ENCODE peak calls at places on chromosomes 7 and 10, in five cellular contexts. Y, U, E, L and A are unnamed samples. For H3K27me3, the result is how much of the 10 kb centered on the place peaks cover.

GRCh38 chr7:151339651-151340377 is 1.8 kb upstream of the NUB1 start:
- DNase-seq in L (no peak), U (no peak), E (peak), Y (no peak), A (no peak)

GRCh38 chr7:153550173-153550572 is 502.0 kb upstream of the DPP6 start:
- DNase-seq in L (no peak), U (no peak), Y (no peak), E (no peak), A (no peak)

GRCh38 chr7:46939558-46939957 is 642.4 kb downstream of the TNS3 start:
- DNase-seq in E (no peak), U (no peak), L (no peak), Y (no peak), A (no peak)

GRCh38 chr10:28947209-28947608 is 269.9 kb downstream of the BAMBI start:
- DNase-seq in U (peak), E (no peak), L (peak), Y (no peak), A (peak)

GRCh38 chr7:112930787-112931186 is 140.6 kb upstream of the TMEM168 start:
- DNase-seq in U (peak), Y (no peak), E (no peak), L (no peak), A (no peak)

GRCh38 chr10:132164801-132165278 is 21.9 kb upstream of the DPYSL4 start:
- DNase-seq in L (no peak), U (no peak), E (no peak), Y (no peak), A (no peak)

GRCh38 chr7:84637568-84638338 is 443.2 kb upstream of the SEMA3A start:
- DNase-seq in U (peak), E (no peak), Y (no peak), L (no peak), A (no peak)

GRCh38 chr10:5595591-5596590 is 70.5 kb downstream of the ASB13 start:
- DNase-seq in Y (no peak), E (no peak), L (no peak), U (peak), A (no peak)

GRCh38 chr7:71132521-71133231 is 732 bp downstream of the GALNT17 start:
- DNase-seq in E (no peak), U (no peak), Y (no peak), L (no peak), A (no peak)

GRCh38 chr7:155131090-155131489 is 61.0 kb downstream of the HTR5A start:
- DNase-seq in E (no peak), L (no peak), U (no peak), Y (no peak), A (no peak)

GRCh38 chr7:137687556-137688280 is 159.1 kb downstream of the DGKI start:
- DNase-seq in E (no peak), L (no peak), Y (no peak), U (peak), A (no peak)

GRCh38 chr10:31318854-31319601 is at the start of gene ZEB1:
- DNase-seq in E (peak), U (peak), L (peak), Y (peak), A (peak)

GRCh38 chr7:150940446-150941102 is 37.5 kb downstream of the KCNH2 start:
- DNase-seq in L (no peak), E (no peak), U (no peak), Y (no peak), A (no peak)

GRCh38 chr7:117323877-117324699 is 1.2 kb upstream of the WNT2 start:
- DNase-seq in L (peak), U (peak), E (no peak), Y (no peak), A (peak)

GRCh38 chr10:89888647-89889046 is 187.3 kb downstream of the KIF20B start:
- DNase-seq in E (no peak), Y (no peak), U (no peak), L (peak), A (no peak)

GRCh38 chr10:46288601-46289206 is 1.9 kb downstream of the ANTXRL start:
- DNase-seq in L (no peak), Y (no peak), E (no peak), U (no peak), A (no peak)

GRCh38 chr10:103870503-103870902 is 15.1 kb upstream of the SH3PXD2A start:
- DNase-seq in U (peak), L (no peak), E (no peak), Y (no peak), A (no peak)

GRCh38 chr7:105760549-105761447 is 115.6 kb downstream of the ATXN7L1 start:
- DNase-seq in E (peak), U (peak), Y (peak), L (no peak), A (no peak)

GRCh38 chr7:141014091-141014490 is 661 bp downstream of the MRPS33 start:
- DNase-seq in E (no peak), L (no peak), Y (no peak), U (peak), A (no peak)

GRCh38 chr10:43136995-43137700 is 1.1 kb upstream of the CSGALNACT2 start:
- DNase-seq in Y (no peak), U (peak), L (no peak), E (no peak), A (no peak)

GRCh38 chr7:157558061-157558460 is 221.3 kb downstream of the DNAJB6 start:
- DNase-seq in U (no peak), Y (no peak), E (no peak), L (no peak), A (no peak)

GRCh38 chr7:90952649-90952991 is 311.6 kb upstream of the FZD1 start:
- DNase-seq in U (no peak), L (no peak), E (no peak), Y (no peak), A (no peak)

GRCh38 chr7:114567416-114567815 is 152.8 kb downstream of the FOXP2 start:
- DNase-seq in U (no peak), E (no peak), L (no peak), Y (no peak), A (no peak)
- H3K27me3 ChIP-seq in U (under half), E (under half), L (under half), Y (under half), A (under half)

DNA sequence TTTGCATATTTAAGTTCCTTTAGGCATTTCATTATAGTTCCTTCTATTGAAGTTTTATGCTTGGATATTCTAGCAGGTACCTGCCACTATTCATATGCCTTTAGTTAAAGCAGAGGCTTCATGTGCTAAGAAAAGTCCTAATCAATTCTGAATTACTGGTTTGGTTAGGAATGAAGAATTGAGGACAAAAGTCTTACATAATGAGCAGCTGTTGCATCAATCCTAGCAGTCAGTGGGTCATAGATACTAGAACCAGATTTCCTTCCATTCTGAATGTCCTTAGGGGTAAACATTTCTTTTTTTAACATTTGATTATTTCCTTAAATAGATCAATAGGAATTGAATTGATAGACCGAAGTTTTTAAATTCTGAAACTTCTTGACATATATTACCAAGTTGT is 59.2 kb downstream of the CDK13 start:
- DNase-seq in E (no peak), Y (no peak), U (no peak), L (no peak), A (no peak)
- H3K27ac ChIP-seq in E (no peak), Y (no peak), U (no peak), L (no peak), A (no peak)

DNA sequence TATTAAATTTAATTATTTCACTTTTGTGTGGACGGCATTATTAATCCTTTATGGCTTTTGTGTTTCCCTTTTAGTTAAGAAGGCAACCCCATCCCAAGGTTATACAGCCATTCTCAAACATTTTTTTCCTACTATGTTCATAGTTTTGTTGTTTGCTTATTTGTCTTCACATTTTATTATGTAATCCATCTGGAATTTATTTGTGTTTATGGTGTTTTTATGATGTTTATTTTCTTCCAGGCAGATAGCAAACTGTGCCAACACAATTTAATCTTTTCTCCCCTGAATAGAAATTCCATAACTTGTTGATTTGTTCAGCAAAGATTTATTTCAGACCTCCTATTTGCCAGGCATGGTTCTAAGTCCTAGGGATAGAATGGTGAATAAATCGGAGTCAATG is 42.9 kb downstream of the RAB18 start:
- DNase-seq in L (no peak), E (no peak), Y (no peak), U (no peak), A (no peak)
- H3K27me3 ChIP-seq in L (under half), E (under half), Y (under half), U (under half), A (under half)

GRCh38 chr10:36033808-36034207 is 391.7 kb upstream of the FZD8 start:
- DNase-seq in Y (no peak), L (no peak), E (no peak), U (no peak), A (no peak)

GRCh38 chr10:36030516-36030915 is 388.4 kb upstream of the FZD8 start:
- DNase-seq in E (no peak), Y (no peak), L (no peak), U (no peak), A (no peak)

GRCh38 chr10:36038316-36038715 is 396.2 kb upstream of the FZD8 start:
- DNase-seq in Y (no peak), L (no peak), E (no peak), U (no peak), A (no peak)

GRCh38 chr10:36042135-36042534 is 400.0 kb upstream of the FZD8 start:
- DNase-seq in U (no peak), E (no peak), Y (no peak), L (no peak), A (no peak)

GRCh38 chr10:36036137-36036536 is 394.0 kb upstream of the FZD8 start:
- DNase-seq in L (no peak), U (peak), E (no peak), Y (no peak), A (no peak)
- H3K27ac ChIP-seq in L (no peak), U (no peak), E (no peak), Y (no peak), A (no peak)

GRCh38 chr7:39304178-39304577 is 262.0 kb upstream of the YAE1 start:
- DNase-seq in E (no peak), Y (no peak), L (no peak), U (no peak), A (no peak)
- H3K27me3 ChIP-seq in E (under half), Y (under half), L (under half), U (under half), A (under half)